ENCODE peak calls at places on chromosomes 3 and 15, in ten cellular contexts. N, O, F, B, H, I, X, L, U and J are unnamed samples.

GRCh38 chr3:67361323-67361722 is 293.1 kb downstream of the SUCLG2 start:
- DNase-seq in N (no peak), O (no peak), F (no peak), B (no peak), H (no peak), I (no peak), X (no peak), L (no peak), U (no peak), J (no peak)

GRCh38 chr3:127144631-127145030 is 48.3 kb upstream of the PRR23E start:
- DNase-seq in N (no peak), O (no peak), F (peak; percentile 27), B (peak; percentile 48), H (no peak), I (no peak), X (no peak), L (no peak), U (no peak), J (peak; percentile 49)

GRCh38 chr3:130380398-130380797 is 34.9 kb downstream of the COL6A5 start:
- DNase-seq in N (no peak), O (no peak), F (no peak), B (no peak), H (no peak), I (no peak), X (no peak), L (no peak), U (no peak), J (no peak)

GRCh38 chr3:168722091-168722490 is 626.4 kb upstream of the GOLIM4 start:
- DNase-seq in N (no peak), O (no peak), F (no peak), B (no peak), H (no peak), I (no peak), X (no peak), L (no peak), U (no peak), J (no peak)

GRCh38 chr3:151037746-151038145 is 47.7 kb upstream of the MED12L start:
- DNase-seq in N (peak; percentile 35), O (peak; percentile 4), F (no peak), B (peak; percentile 62), H (peak; percentile 22), I (peak; percentile 41), X (peak; percentile 26), L (no peak), U (peak; percentile 24), J (no peak)

GRCh38 chr3:85862893-85863455 is 904.2 kb downstream of the CADM2 start:
- DNase-seq in N (no peak), O (no peak), F (no peak), B (no peak), H (no peak), I (no peak), X (no peak), L (no peak), U (no peak), J (no peak)

GRCh38 chr3:140995881-140996280 is 54.2 kb downstream of the SLC25A36 start:
- DNase-seq in N (no peak), O (no peak), F (no peak), B (no peak), H (no peak), I (no peak), X (no peak), L (no peak), U (no peak), J (no peak)

GRCh38 chr3:131020122-131020693 is 6.4 kb downstream of the ASTE1 start:
- DNase-seq in N (no peak), O (no peak), F (no peak), B (no peak), H (no peak), I (no peak), X (no peak), L (peak; percentile 91), U (no peak), J (no peak)

GRCh38 chr3:146598486-146598885 is 6.7 kb downstream of the PLSCR5 start:
- DNase-seq in N (no peak), O (no peak), F (no peak), B (no peak), H (no peak), I (no peak), X (no peak), L (no peak), U (no peak), J (no peak)

GRCh38 chr3:53056442-53056841 is 10.6 kb upstream of the SFMBT1 start:
- DNase-seq in N (no peak), O (no peak), F (no peak), B (peak; percentile 21), H (no peak), I (peak; percentile 52), X (no peak), L (peak; percentile 36), U (no peak), J (no peak)

GRCh38 chr3:16104161-16104560 is 70.3 kb upstream of the GALNT15 start:
- DNase-seq in N (no peak), O (no peak), F (no peak), B (no peak), H (no peak), I (no peak), X (no peak), L (no peak), U (no peak), J (no peak)

GRCh38 chr3:50201573-50202315 is 3.3 kb upstream of the SLC38A3 start:
- DNase-seq in N (no peak), O (no peak), F (peak; percentile 64), B (no peak), H (no peak), I (no peak), X (peak; percentile 25), L (no peak), U (peak; percentile 67), J (no peak)
- TF ChIP-seq CTCF in N (no peak), O (no peak), F (no peak), B (no peak), H (no peak), I (no peak), X (no peak), L (no peak), U (no peak), J (no peak)

GRCh38 chr15:77646104-77646694 is 13.5 kb upstream of the LINGO1 start:
- DNase-seq in N (no peak), O (no peak), F (no peak), B (no peak), H (no peak), I (no peak), X (no peak), L (no peak), U (no peak), J (no peak)

GRCh38 chr15:77649019-77649418 is 16.3 kb upstream of the LINGO1 start:
- DNase-seq in N (no peak), O (no peak), F (no peak), B (no peak), H (no peak), I (no peak), X (no peak), L (no peak), U (no peak), J (no peak)

GRCh38 chr15:77649610-77650009 is 16.9 kb upstream of the LINGO1 start:
- DNase-seq in N (no peak), O (no peak), F (no peak), B (no peak), H (no peak), I (no peak), X (no peak), L (no peak), U (no peak), J (no peak)

GRCh38 chr15:77650285-77650684 is 17.6 kb upstream of the LINGO1 start:
- DNase-seq in N (no peak), O (peak; percentile 12), F (no peak), B (no peak), H (no peak), I (peak; percentile 41), X (no peak), L (peak; percentile 56), U (no peak), J (no peak)

DNA sequence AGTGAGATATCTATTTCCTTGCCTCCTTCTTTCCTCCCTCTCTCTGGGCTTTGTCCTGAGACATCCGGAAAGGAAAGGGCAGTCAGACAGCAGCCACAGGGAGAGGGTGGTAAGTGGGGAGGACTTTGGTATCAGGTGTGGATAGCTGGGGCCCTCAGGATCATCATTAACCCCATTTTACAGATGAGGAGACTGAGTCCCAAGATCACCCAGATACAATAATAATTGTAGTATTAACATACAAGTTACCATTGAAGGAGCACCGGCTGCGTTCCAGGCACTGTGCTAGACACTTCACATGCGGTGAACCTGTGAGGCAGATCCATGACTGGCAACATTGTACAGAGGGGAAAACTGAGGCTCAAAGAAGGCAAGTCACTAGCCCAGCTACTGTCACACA is 15.2 kb upstream of the LINGO1 start:
- DNase-seq in N (no peak), O (no peak), F (no peak), B (no peak), H (no peak), I (no peak), X (no peak), L (no peak), U (no peak), J (no peak)
- TF ChIP-seq POLR2A in N (no peak), O (no peak), F (no peak), B (no peak), H (no peak), I (no peak), X (no peak), L (no peak), U (no peak), J (no peak)

GRCh38 chr3:7585052-7585451 is 724.1 kb downstream of the GRM7 start:
- DNase-seq in N (no peak), O (no peak), F (no peak), B (no peak), H (no peak), I (no peak), X (no peak), L (no peak), U (no peak), J (no peak)

GRCh38 chr3:7576506-7576905 is 715.6 kb downstream of the GRM7 start:
- DNase-seq in N (no peak), O (no peak), F (no peak), B (no peak), H (no peak), I (no peak), X (no peak), L (no peak), U (no peak), J (no peak)

GRCh38 chr3:7577513-7577912 is 716.6 kb downstream of the GRM7 start:
- DNase-seq in N (no peak), O (no peak), F (no peak), B (no peak), H (no peak), I (no peak), X (no peak), L (no peak), U (no peak), J (no peak)

DNA sequence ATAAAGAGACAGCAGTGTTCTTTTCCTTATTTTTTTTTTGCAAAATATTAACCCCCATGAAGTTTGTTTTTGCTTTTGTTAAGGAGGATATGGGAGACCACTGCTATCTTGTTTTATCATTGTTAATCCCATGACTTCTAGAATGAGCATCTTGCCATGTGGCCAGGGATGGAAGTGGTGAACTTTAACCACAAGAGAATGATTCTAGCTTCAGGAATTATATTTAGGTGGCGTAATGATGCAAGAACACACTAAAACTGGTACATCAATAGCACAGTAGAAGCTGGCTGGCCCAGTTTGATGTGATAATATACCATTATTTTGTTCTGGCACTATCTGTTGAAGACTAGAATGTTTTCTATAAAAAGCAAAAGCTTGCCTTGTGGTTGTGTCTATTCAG is 720.9 kb downstream of the GRM7 start:
- DNase-seq in N (no peak), O (no peak), F (no peak), B (no peak), H (no peak), I (no peak), X (no peak), L (no peak), U (no peak), J (no peak)
- H3K4me3 ChIP-seq in N (no peak overlapping the region), O (no peak overlapping the region), F (no peak overlapping the region), B (no peak overlapping the region), H (no peak overlapping the region), I (no peak overlapping the region), X (no peak overlapping the region), L (no peak overlapping the region), U (no peak overlapping the region), J (no peak overlapping the region)

GRCh38 chr3:49158108-49158709 is 7.9 kb downstream of the CCDC71 start:
- DNase-seq in N (no peak), O (peak; percentile 28), F (peak; percentile 72), B (no peak), H (no peak), I (peak; percentile 41), X (no peak), L (peak; percentile 67), U (peak; percentile 45), J (no peak)
- TF ChIP-seq CTCF in N (peak; percentile 41), O (no peak), F (peak; percentile 76), B (no peak), H (peak; percentile 37), I (peak; percentile 36), X (no peak), L (peak; percentile 79), U (peak; percentile 56), J (no peak)